ENCODE peak calls at places on chromosomes 4 and X, in nine cellular contexts. R is left ventricle myocardium inferior, B is AG10803, P is Calu3, F is GM12878, K is choroid plexus epithelial cell, X is transverse colon, U is foreskin fibroblast, I is fibroblast of pulmonary artery. A is an unnamed sample.

GRCh38 chr4:38574559-38575333 is 89.3 kb upstream of the KLF3 start:
- DNase-seq in B (no peak), P (peak; percentile 2), I (no peak), X (peak; percentile 50), U (no peak), K (no peak), F (no peak), R (no peak), A (no peak)

GRCh38 chr4:21117771-21118170 is 417.5 kb downstream of the PACRGL start:
- DNase-seq in B (no peak), K (no peak), P (no peak), U (no peak), F (no peak), I (no peak), R (no peak), X (no peak), A (no peak)

GRCh38 chr4:77384094-77384493 is 221.5 kb upstream of the CXCL13 start:
- DNase-seq in I (no peak), X (no peak), B (no peak), R (no peak), F (no peak), U (no peak), P (no peak), K (no peak), A (no peak)

GRCh38 chr4:143558286-143558685 is 44.8 kb downstream of the SMARCA5 start:
- DNase-seq in I (no peak), X (no peak), F (no peak), K (no peak), B (no peak), P (no peak), R (no peak), U (peak; percentile 7), A (no peak)

GRCh38 chr4:185803015-185803414 is 9.0 kb downstream of the SORBS2 start:
- DNase-seq in X (no peak), B (peak; percentile 16), F (no peak), P (no peak), R (no peak), K (no peak), I (peak; percentile 36), U (no peak), A (no peak)

GRCh38 chrX:119981286-119982070 is 37.9 kb upstream of the NKAP start:
- DNase-seq in U (peak; percentile 38), X (no peak), K (peak; percentile 51), B (peak; percentile 3), I (peak; percentile 40), P (peak; percentile 31), F (no peak), R (no peak), A (peak; percentile 26)

GRCh38 chr4:188109157-188109755 is at the start of gene TRIML2:
- DNase-seq in B (no peak), U (no peak), R (no peak), X (no peak), I (no peak), F (no peak), K (no peak), P (no peak), A (no peak)

GRCh38 chr4:94475794-94476193 is 24.1 kb downstream of the PDLIM5 start:
- DNase-seq in P (no peak), I (no peak), U (no peak), X (no peak), R (no peak), K (no peak), F (no peak), B (no peak), A (no peak)

GRCh38 chr4:76246852-76247251 is 4.7 kb upstream of the FAM47E start:
- DNase-seq in R (no peak), U (no peak), F (no peak), P (no peak), K (no peak), B (no peak), I (no peak), X (no peak), A (no peak)

GRCh38 chr4:76108467-76109181 is 34.1 kb downstream of the ART3 start:
- DNase-seq in X (no peak), K (peak; percentile 35), U (peak; percentile 16), P (no peak), R (no peak), B (no peak), F (no peak), I (peak; percentile 29), A (no peak)

GRCh38 chrX:10072786-10073568 is 83.8 kb upstream of the CLCN4 start:
- DNase-seq in X (no peak), K (no peak), I (no peak), F (no peak), R (no peak), P (no peak), U (no peak), B (no peak), A (no peak)

GRCh38 chr4:14772388-14772787 is 229.9 kb upstream of the CPEB2 start:
- DNase-seq in U (no peak), F (no peak), P (no peak), I (no peak), X (no peak), B (no peak), K (no peak), R (no peak), A (no peak)

GRCh38 chr4:95290702-95291101 is 258.1 kb downstream of the UNC5C start:
- DNase-seq in K (peak; percentile 51), U (no peak), F (no peak), B (no peak), I (no peak), R (no peak), X (no peak), P (peak; percentile 1), A (no peak)

GRCh38 chr4:148565801-148566200 is 123.6 kb upstream of the NR3C2 start:
- DNase-seq in P (no peak), K (peak; percentile 2), R (no peak), U (no peak), X (no peak), I (no peak), B (no peak), F (no peak), A (peak; percentile 31)

GRCh38 chr4:136750898-136751297 is 781.4 kb downstream of the PCDH18 start:
- DNase-seq in R (no peak), B (no peak), X (no peak), U (peak; percentile 26), P (no peak), F (no peak), I (peak; percentile 15), K (peak; percentile 38), A (no peak)

GRCh38 chr4:142452132-142452855 is 393.8 kb downstream of the INPP4B start:
- DNase-seq in I (peak; percentile 24), U (peak; percentile 85), X (no peak), P (no peak), K (no peak), B (peak; percentile 65), F (no peak), R (no peak), A (no peak)

GRCh38 chrX:54945224-54945623 is 24.6 kb downstream of the TRO start:
- DNase-seq in B (no peak), P (no peak), K (peak; percentile 11), F (no peak), X (no peak), U (no peak), I (no peak), R (no peak), A (no peak)

GRCh38 chr4:142893012-142893411 is 46.9 kb upstream of the INPP4B start:
- DNase-seq in F (no peak), K (no peak), B (no peak), I (no peak), R (no peak), U (no peak), P (no peak), X (no peak), A (no peak)

GRCh38 chr4:107665001-107665400 is 55.0 kb downstream of the PAPSS1 start:
- DNase-seq in P (no peak), R (no peak), F (no peak), X (no peak), I (peak; percentile 25), K (peak; percentile 56), U (peak; percentile 14), B (peak; percentile 83), A (no peak)

GRCh38 chr4:118087366-118087765 is 53.1 kb downstream of the NDST3 start:
- DNase-seq in K (no peak), X (no peak), P (no peak), I (no peak), R (no peak), U (peak; percentile 19), B (peak; percentile 6), F (no peak), A (no peak)
- TF ChIP-seq CTCF in K (no peak), X (no peak), P (no peak), I (no peak), R (no peak), U (no peak), B (no peak), F (no peak), A (no peak)

GRCh38 chrX:115284877-115285276 is 4.6 kb upstream of the LUZP4 start:
- DNase-seq in F (no peak), K (peak; percentile 15), B (no peak), P (no peak), X (no peak), U (peak; percentile 19), I (peak; percentile 7), R (no peak), A (no peak)
- TF ChIP-seq CTCF in F (no peak), K (peak; percentile 18), B (peak; percentile 15), P (no peak), X (no peak), U (no peak), I (peak; percentile 1), R (no peak), A (peak; percentile 18)

GRCh38 chr4:83034630-83035494 is at the start of gene COPS4:
- DNase-seq in I (peak; percentile 100), B (peak; percentile 100), P (peak; percentile 92), F (peak; percentile 100), R (peak; percentile 96), U (peak; percentile 100), X (peak; percentile 97), K (peak; percentile 100), A (peak; percentile 100)
- TF ChIP-seq CTCF in I (peak; percentile 56), B (peak; percentile 49), P (no peak), F (peak; percentile 17), R (peak; percentile 75), U (peak; percentile 42), X (peak; percentile 49), K (peak; percentile 72), A (peak; percentile 24)

GRCh38 chr4:1216869-1217294 is 32.0 kb downstream of the CTBP1 start:
- DNase-seq in P (no peak), I (no peak), R (no peak), B (no peak), K (no peak), F (no peak), U (no peak), X (peak; percentile 63), A (no peak)
- TF ChIP-seq CTCF in P (no peak), I (no peak), R (peak; percentile 45), B (no peak), K (peak; percentile 7), F (peak; percentile 5), U (no peak), X (no peak), A (no peak)

GRCh38 chr4:156676116-156676851 is 295.3 kb downstream of the PDGFC start:
- DNase-seq in P (no peak), F (no peak), R (no peak), X (no peak), U (no peak), B (no peak), K (no peak), I (no peak), A (no peak)
- TF ChIP-seq CTCF in P (no peak), F (no peak), R (no peak), X (no peak), U (no peak), B (no peak), K (no peak), I (no peak), A (no peak)

GRCh38 chrX:46381630-46382029 is 163.6 kb downstream of the ZNF674 start:
- DNase-seq in R (no peak), U (peak; percentile 49), P (peak; percentile 53), K (peak; percentile 51), F (peak; percentile 4), X (peak; percentile 12), B (peak; percentile 15), I (peak; percentile 28), A (no peak)
- TF ChIP-seq CTCF in R (peak; percentile 40), U (peak; percentile 38), P (no peak), K (peak; percentile 71), F (peak; percentile 71), X (no peak), B (peak; percentile 53), I (peak; percentile 45), A (peak; percentile 40)

A was measured in LNCaP clone FGC.